ENCODE peak calls at places on chromosomes 2 and 18, in five cellular contexts. Q is HCT116, A is cardiac muscle cell, P is A549, L is iPS DF 6.9. X is an unnamed sample. For H3K4me1, the result is how much of the 10 kb centered on the place peaks cover.

GRCh38 chr2:36820942-36821605 is 124.6 kb downstream of the VIT start:
- DNase-seq in P (no peak), L (no peak), A (no peak), Q (no peak), X (no peak)

GRCh38 chr2:11299439-11299838 is 45.0 kb downstream of the ROCK2 start:
- DNase-seq in Q (no peak), A (no peak), P (no peak), L (no peak), X (no peak)

GRCh38 chr2:54067851-54068375 is 47.5 kb upstream of the ACYP2 start:
- DNase-seq in L (no peak), A (no peak), P (no peak), Q (no peak), X (no peak)

GRCh38 chr2:54013996-54014395 is 43.2 kb upstream of the PSME4 start:
- DNase-seq in L (no peak), P (no peak), A (no peak), Q (no peak), X (no peak)

GRCh38 chr2:127612111-127612822 is 33.7 kb upstream of the GPR17 start:
- DNase-seq in A (no peak), L (no peak), P (no peak), Q (no peak), X (no peak)

GRCh38 chr2:230908595-230909191 is 16.3 kb downstream of the GPR55 start:
- DNase-seq in L (no peak), A (peak), P (peak), Q (peak), X (no peak)

GRCh38 chr18:8847900-8848299 is 142.5 kb downstream of the MTCL1 start:
- DNase-seq in Q (no peak), L (no peak), A (peak), P (no peak), X (no peak)

GRCh38 chr2:211745295-211746097 is 793.1 kb downstream of the ERBB4 start:
- DNase-seq in A (peak), L (no peak), P (peak), Q (peak), X (peak)

GRCh38 chr2:19885791-19886190 is 16.0 kb downstream of the TTC32 start:
- DNase-seq in A (no peak), Q (no peak), L (no peak), P (no peak), X (no peak)

GRCh38 chr2:240233891-240234502 is 93.5 kb upstream of the OTOS start:
- DNase-seq in A (no peak), L (no peak), Q (no peak), P (no peak), X (no peak)

GRCh38 chr2:67773876-67774275 is 288.9 kb downstream of the C1D start:
- DNase-seq in P (no peak), A (no peak), Q (no peak), L (no peak), X (no peak)

GRCh38 chr18:62659698-62660097 is 55.6 kb upstream of the PHLPP1 start:
- DNase-seq in Q (no peak), A (no peak), L (no peak), P (no peak), X (no peak)

GRCh38 chr2:143329288-143329687 is 200.1 kb downstream of the ARHGAP15 start:
- DNase-seq in L (no peak), A (no peak), P (no peak), Q (no peak), X (no peak)

GRCh38 chr2:148021059-148021985 is at the start of gene MBD5:
- DNase-seq in Q (no peak), L (no peak), P (peak), A (peak), X (peak)

GRCh38 chr18:32802606-32803451 is 30.0 kb upstream of the KLHL14 start:
- DNase-seq in P (no peak), A (no peak), L (no peak), Q (no peak), X (no peak)

GRCh38 chr18:54776282-54776977 is 51.8 kb upstream of the RAB27B start:
- DNase-seq in A (peak), L (no peak), P (peak), Q (peak), X (no peak)

GRCh38 chr2:39837856-39838453 is 58.9 kb upstream of the THUMPD2 start:
- DNase-seq in L (no peak), Q (peak), P (peak), A (peak), X (peak)

GRCh38 chr2:147449323-147450080 is 395.3 kb upstream of the ACVR2A start:
- DNase-seq in L (no peak), P (no peak), Q (no peak), A (no peak), X (peak)

GRCh38 chr2:230925879-230926765 is 1.1 kb upstream of the GPR55 start:
- DNase-seq in L (no peak), A (no peak), P (peak), Q (no peak), X (no peak)

GRCh38 chr2:190506666-190507065 is 27.9 kb downstream of the NEMP2 start:
- DNase-seq in A (no peak), P (no peak), L (no peak), Q (no peak), X (no peak)

GRCh38 chr18:32380559-32380958 is 90.1 kb downstream of the GAREM1 start:
- DNase-seq in Q (no peak), A (peak), P (no peak), L (no peak), X (no peak)

GRCh38 chr2:132497591-132497990 is 81.0 kb downstream of the GPR39 start:
- DNase-seq in P (no peak), Q (no peak), L (no peak), A (no peak), X (no peak)

GRCh38 chr2:216352653-216353270 is 19.5 kb downstream of the MARCHF4 start:
- DNase-seq in Q (no peak), P (no peak), A (no peak), L (no peak), X (no peak)

GRCh38 chr18:30748541-30748940 is 294.0 kb downstream of the DSC3 start:
- DNase-seq in A (no peak), Q (no peak), L (no peak), P (no peak), X (no peak)

GRCh38 chr2:166573393-166573792 is 79.3 kb upstream of the SCN7A start:
- DNase-seq in A (peak), P (no peak), L (peak), Q (no peak), X (no peak)

GRCh38 chr2:74092236-74092635 is 55.5 kb downstream of the BOLA3 start:
- DNase-seq in P (no peak), Q (no peak), L (no peak), A (no peak), X (no peak)

DNA sequence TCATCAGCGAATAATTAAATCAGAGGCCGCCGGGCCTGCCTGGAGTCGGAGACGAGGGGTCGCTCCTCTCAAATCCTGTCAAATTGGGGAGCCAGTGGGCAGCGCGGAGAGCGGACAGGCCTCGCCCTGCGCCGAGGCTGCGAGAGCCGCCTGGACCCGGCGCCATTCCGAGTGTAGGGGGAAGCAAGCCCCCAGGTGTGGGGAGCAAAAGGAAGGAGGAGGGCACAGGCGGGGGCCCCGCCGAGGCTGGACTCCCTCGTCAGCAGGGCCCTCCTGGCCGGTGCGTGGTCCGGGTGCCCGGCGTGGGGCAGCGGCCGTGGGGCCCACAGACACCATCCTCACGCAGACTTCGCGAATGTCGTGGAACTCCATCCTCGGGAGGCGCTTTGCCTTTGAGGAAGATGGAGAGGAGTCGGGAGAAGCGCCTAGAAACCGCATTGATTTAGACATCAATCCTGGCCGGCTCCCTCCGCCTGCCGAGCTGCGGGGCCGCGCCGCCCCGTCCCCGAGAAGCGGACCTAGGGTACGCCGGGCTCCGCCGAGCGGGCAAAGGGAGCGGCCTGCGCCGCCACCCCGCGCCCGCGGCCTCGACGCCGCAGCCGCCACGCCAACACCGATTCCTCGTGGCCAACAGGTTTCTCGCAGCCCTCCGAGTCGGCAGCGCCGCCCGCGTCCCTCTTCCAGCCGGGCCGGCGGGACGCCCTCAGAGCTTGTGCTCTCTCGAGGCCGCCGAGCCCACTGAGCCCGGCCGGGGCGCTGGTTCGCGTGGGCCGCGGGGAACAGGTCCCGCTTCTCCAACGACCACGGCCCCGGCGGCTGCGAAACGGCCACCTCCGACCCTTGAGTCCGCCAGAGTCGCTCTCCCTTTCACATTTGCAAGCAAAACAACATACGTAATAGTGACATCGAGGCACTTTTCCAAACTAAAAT is 6.7 kb upstream of the ONECUT2 start:
- DNase-seq in P (no peak), Q (no peak), L (no peak), A (no peak), X (no peak)
- H3K4me3 ChIP-seq in P (no peak), Q (no peak), L (peak), A (no peak), X (no peak)

DNA sequence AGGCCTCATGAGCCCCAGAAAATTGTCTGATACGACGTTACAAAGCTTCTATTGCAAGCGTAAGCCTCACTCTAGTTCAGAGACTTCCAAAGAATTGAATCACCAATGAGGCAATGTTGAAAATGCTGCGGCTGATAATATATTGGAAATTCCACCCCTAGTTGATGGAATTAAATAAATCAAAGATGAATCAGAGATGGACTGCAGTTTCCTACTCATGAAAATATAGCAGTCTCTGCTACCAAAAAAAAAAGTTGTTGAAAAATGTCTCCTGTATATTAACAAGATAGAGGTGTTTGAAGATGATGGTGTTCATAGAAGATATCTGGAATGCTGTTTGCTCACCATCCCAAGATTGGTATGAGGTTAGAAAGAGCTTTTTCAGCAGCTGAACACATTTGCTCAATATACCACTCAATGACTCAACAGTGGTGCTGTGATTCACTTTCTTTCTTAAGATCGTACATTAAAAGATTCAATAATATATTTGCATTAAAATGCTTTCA is 99.8 kb upstream of the ARHGAP28 start:
- DNase-seq in A (peak), L (no peak), P (peak), Q (no peak), X (no peak)
- H3K4me1 ChIP-seq in A (under half), L (under half), P (under half), Q (under half), X (under half)

GRCh38 chr18:10455726-10456453 is 1.5 kb downstream of the APCDD1 start:
- DNase-seq in L (no peak), P (no peak), Q (no peak), A (no peak), X (no peak)

GRCh38 chr18:10453261-10453884 is 1.1 kb upstream of the APCDD1 start:
- DNase-seq in A (peak), L (no peak), P (no peak), Q (no peak), X (no peak)

GRCh38 chr18:10456718-10457499 is 2.5 kb downstream of the APCDD1 start:
- DNase-seq in A (no peak), L (no peak), P (no peak), Q (no peak), X (no peak)

GRCh38 chr18:10453885-10454772 is at the start of gene APCDD1:
- DNase-seq in Q (no peak), A (peak), L (peak), P (no peak), X (no peak)

DNA sequence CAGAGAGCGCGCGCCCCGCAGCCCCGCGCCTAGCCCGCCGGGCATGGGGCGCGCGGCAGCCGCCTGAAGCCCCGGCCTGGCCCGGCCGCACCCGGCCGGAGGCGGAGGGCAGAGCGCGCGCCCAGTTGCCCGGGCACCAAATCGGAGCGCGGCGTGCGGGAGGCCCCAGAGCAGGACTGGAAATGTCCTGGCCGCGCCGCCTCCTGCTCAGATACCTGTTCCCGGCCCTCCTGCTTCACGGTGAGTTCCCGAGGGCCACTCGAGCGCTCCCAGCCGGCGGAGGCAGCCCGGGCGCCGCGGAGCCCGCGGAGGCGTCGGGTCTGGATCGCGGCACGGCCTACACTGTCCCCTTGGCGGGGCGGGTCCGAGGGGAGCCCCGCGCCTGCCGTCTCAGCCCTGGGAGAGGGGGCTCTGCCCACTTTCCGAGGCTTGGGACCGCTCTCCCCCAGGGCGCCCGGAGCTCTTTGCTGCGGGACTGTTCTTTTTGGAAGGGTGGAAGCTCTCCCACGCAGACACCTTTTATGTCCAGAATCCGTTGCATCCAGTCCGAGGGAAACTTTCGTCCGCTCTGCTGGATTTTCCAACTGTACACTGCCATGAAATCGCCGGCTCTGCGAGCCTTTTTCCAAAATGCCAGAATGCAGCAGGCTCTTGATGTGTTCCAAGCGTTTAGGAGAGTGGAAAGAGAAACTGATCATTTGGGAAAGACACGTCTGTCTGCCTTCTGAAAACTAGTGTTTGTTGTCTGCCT is 540 bp downstream of the APCDD1 start:
- DNase-seq in P (peak), L (no peak), A (peak), Q (no peak), X (no peak)
- H3K4me3 ChIP-seq in P (peak), L (peak), A (peak), Q (no peak), X (peak)

GRCh38 chr18:74281011-74281638 is 10.6 kb downstream of the CYB5A start:
- DNase-seq in A (no peak), P (no peak), L (no peak), Q (no peak), X (no peak)

GRCh38 chr18:74282359-74283254 is 9.2 kb downstream of the CYB5A start:
- DNase-seq in A (no peak), L (no peak), P (no peak), Q (no peak), X (no peak)

GRCh38 chr18:74283255-74283554 is 8.6 kb downstream of the CYB5A start:
- DNase-seq in A (no peak), L (no peak), P (no peak), Q (no peak), X (no peak)

GRCh38 chr18:74283646-74284045 is 8.1 kb downstream of the CYB5A start:
- DNase-seq in Q (no peak), L (no peak), P (no peak), A (no peak), X (no peak)

DNA sequence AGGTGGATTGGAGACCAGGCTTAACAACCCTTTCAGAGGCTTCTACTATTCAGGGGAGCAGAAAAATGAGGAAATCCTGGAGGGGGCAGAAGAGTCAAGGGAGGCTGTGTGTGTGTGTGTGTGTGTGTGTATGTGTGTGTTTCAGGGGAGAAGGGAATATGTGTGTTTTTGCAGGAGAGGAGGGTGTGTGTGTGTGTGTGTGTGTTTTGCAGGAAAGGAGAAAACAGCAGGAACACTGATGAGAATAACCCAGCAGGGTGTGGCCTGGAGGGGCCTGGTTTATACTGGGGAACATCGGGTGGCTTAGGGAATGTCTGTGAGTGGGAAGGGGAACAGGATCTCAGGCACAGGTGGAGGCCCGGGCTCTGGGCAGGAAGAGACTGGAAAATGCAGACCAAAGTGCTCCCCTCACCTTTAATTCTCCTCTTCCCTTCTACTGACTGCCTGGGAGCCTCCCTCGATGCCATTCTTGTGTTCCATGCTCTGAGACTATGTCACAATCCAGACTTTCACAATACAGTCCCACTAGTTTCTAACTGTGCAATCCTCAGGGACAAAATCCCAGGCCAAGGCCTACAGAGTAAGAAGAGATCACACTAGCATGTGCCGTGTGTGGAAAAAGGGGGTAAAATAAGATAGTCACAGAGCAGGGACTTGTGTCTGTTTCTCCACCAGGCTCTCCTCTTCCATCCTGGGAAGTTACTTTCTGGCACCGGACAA is 10.0 kb downstream of the CYB5A start:
- DNase-seq in P (no peak), L (no peak), A (peak), Q (no peak), X (no peak)
- H3K4me1 ChIP-seq in P (under half), L (under half), A (under half), Q (under half), X (under half)

GRCh38 chr2:176189666-176190641 is 1.5 kb downstream of the HOXD1 start:
- DNase-seq in L (no peak), P (no peak), A (no peak), Q (no peak), X (no peak)

GRCh38 chr2:176188218-176188968 is at the start of gene HOXD1:
- DNase-seq in A (no peak), L (no peak), P (peak), Q (no peak), X (no peak)

GRCh38 chr2:176188969-176189665 is 649 bp downstream of the HOXD1 start:
- DNase-seq in A (no peak), Q (no peak), P (no peak), L (no peak), X (no peak)

GRCh38 chr2:176186024-176186423 is 2.4 kb upstream of the HOXD1 start:
- DNase-seq in A (no peak), P (no peak), Q (no peak), L (no peak), X (no peak)

GRCh38 chr2:176187306-176188217 is 906 bp upstream of the HOXD1 start:
- DNase-seq in L (no peak), A (no peak), Q (no peak), P (no peak), X (no peak)
- H3K4me3 ChIP-seq in L (no peak), A (peak), Q (peak), P (peak), X (peak)

GRCh38 chr2:98463081-98463481 is 18.4 kb downstream of the INPP4A start:
- DNase-seq in P (no peak), Q (no peak), A (no peak), L (no peak), X (no peak)

GRCh38 chr2:98461650-98462049 is 17.0 kb downstream of the INPP4A start:
- DNase-seq in Q (no peak), P (no peak), A (no peak), L (no peak), X (no peak)

GRCh38 chr2:98458667-98459380 is 14.2 kb downstream of the INPP4A start:
- DNase-seq in P (no peak), L (no peak), A (no peak), Q (no peak), X (no peak)

GRCh38 chr2:98459776-98460175 is 15.1 kb downstream of the INPP4A start:
- DNase-seq in P (no peak), L (no peak), A (no peak), Q (no peak), X (no peak)

GRCh38 chr2:98460573-98461560 is 16.2 kb downstream of the INPP4A start:
- DNase-seq in L (no peak), Q (no peak), P (no peak), A (no peak), X (no peak)
- H3K4me1 ChIP-seq in L (under half), Q (under half), P (under half), A (under half), X (under half)

X was measured in HAP-1.